ENCODE peak calls at places on chromosomes 4 and X, in seven cellular contexts. F is endothelial cell of umbilical vein, Z is body of pancreas, I is tibial artery, N is transverse colon, X is heart right ventricle, U is H9. Y is an unnamed sample.

GRCh38 chr4:92163348-92163747 is 140.4 kb upstream of the GRID2 start:
- DNase-seq in U (no peak), Z (no peak), I (no peak), N (no peak), F (peak; percentile 27), X (no peak), Y (no peak)

GRCh38 chrX:110442631-110443030 is 84.0 kb downstream of the RTL9 start:
- DNase-seq in Z (peak; percentile 36), F (peak; percentile 1), X (no peak), I (no peak), N (no peak), U (peak; percentile 71), Y (no peak)

GRCh38 chr4:73508651-73509050 is 27.1 kb downstream of the AFM start:
- DNase-seq in U (no peak), N (peak; percentile 50), I (no peak), X (no peak), F (no peak), Z (no peak), Y (no peak)

GRCh38 chr4:39689970-39690369 is 8.0 kb upstream of the UBE2K start:
- DNase-seq in F (no peak), N (no peak), Z (no peak), U (no peak), I (no peak), X (no peak), Y (no peak)

GRCh38 chr4:33882246-33882990 is 2361.9 kb downstream of the ARAP2 start:
- DNase-seq in U (no peak), N (no peak), F (no peak), Z (no peak), I (no peak), X (no peak), Y (no peak)

GRCh38 chrX:153416781-153417180 is 5.5 kb downstream of the ZFP92 start:
- DNase-seq in Z (no peak), N (no peak), F (no peak), U (no peak), I (no peak), X (no peak), Y (no peak)

GRCh38 chrX:35726176-35726575 is 72.0 kb upstream of the MAGEB16 start:
- DNase-seq in U (no peak), F (peak; percentile 3), I (no peak), N (no peak), X (no peak), Z (no peak), Y (no peak)

GRCh38 chr4:158786155-158786581 is 17.3 kb downstream of the FNIP2 start:
- DNase-seq in I (no peak), U (no peak), X (no peak), N (no peak), F (peak; percentile 82), Z (no peak), Y (no peak)

GRCh38 chr4:24010573-24010972 is 120.7 kb upstream of the PPARGC1A start:
- DNase-seq in X (no peak), U (no peak), N (no peak), Z (no peak), I (no peak), F (no peak), Y (no peak)

GRCh38 chr4:140372607-140373327 is 679 bp upstream of the SCOC start:
- DNase-seq in Z (no peak), X (no peak), N (peak; percentile 22), F (no peak), U (no peak), I (no peak), Y (no peak)

GRCh38 chr4:135244605-135245146 is 1043.1 kb upstream of the PABPC4L start:
- DNase-seq in X (no peak), N (no peak), Z (no peak), I (no peak), U (no peak), F (no peak), Y (no peak)

GRCh38 chr4:81757706-81758105 is 286.0 kb upstream of the RASGEF1B start:
- DNase-seq in X (no peak), F (no peak), Z (no peak), N (no peak), I (no peak), U (no peak), Y (no peak)

GRCh38 chr4:7107166-7107905 is 39.5 kb upstream of the GRPEL1 start:
- DNase-seq in X (no peak), I (no peak), U (no peak), N (no peak), F (no peak), Z (no peak), Y (no peak)

GRCh38 chr4:131382839-131383238 is 1766.3 kb upstream of the PCDH10 start:
- DNase-seq in X (no peak), I (no peak), F (no peak), N (no peak), Z (no peak), U (no peak), Y (no peak)

GRCh38 chr4:112147697-112148096 is 2.4 kb downstream of the FAM241A start:
- DNase-seq in U (no peak), F (peak; percentile 67), Z (no peak), I (no peak), X (no peak), N (no peak), Y (no peak)

GRCh38 chr4:185255868-185256267 is 46.5 kb downstream of the SNX25 start:
- DNase-seq in Z (no peak), N (no peak), X (no peak), U (no peak), F (no peak), I (no peak), Y (no peak)

GRCh38 chr4:158873795-158874359 is 105.1 kb downstream of the FNIP2 start:
- DNase-seq in N (no peak), Z (no peak), I (no peak), X (no peak), U (no peak), F (peak; percentile 81), Y (no peak)

GRCh38 chr4:83751336-83751949 is 215.5 kb downstream of the GPAT3 start:
- DNase-seq in F (no peak), I (no peak), N (no peak), U (no peak), Z (no peak), X (no peak), Y (no peak)

GRCh38 chr4:128635939-128636551 is 173.5 kb upstream of the JADE1 start:
- DNase-seq in X (no peak), Z (no peak), U (no peak), N (no peak), F (no peak), I (no peak), Y (no peak)

GRCh38 chrX:68490644-68491043 is 8.2 kb upstream of the YIPF6 start:
- DNase-seq in F (peak; percentile 43), U (no peak), I (no peak), X (no peak), N (no peak), Z (no peak), Y (no peak)

GRCh38 chr4:122728781-122729330 is 3.6 kb upstream of the BBS12 start:
- DNase-seq in X (no peak), Z (no peak), F (no peak), U (no peak), N (no peak), I (no peak), Y (no peak)

GRCh38 chr4:81715335-81715734 is 243.6 kb upstream of the RASGEF1B start:
- DNase-seq in F (no peak), X (no peak), N (no peak), I (no peak), U (peak; percentile 38), Z (no peak), Y (no peak)

GRCh38 chr4:169885893-169886292 is 128.1 kb upstream of the HPF1 start:
- DNase-seq in Z (no peak), U (no peak), F (no peak), N (no peak), I (no peak), X (no peak), Y (no peak)

GRCh38 chr4:7323872-7324650 is 110.7 kb downstream of the PSAPL1 start:
- DNase-seq in Z (no peak), I (peak; percentile 60), N (no peak), F (no peak), U (no peak), X (no peak), Y (no peak)

GRCh38 chrX:140672840-140673731 is 36.5 kb upstream of the LINC00632 start:
- DNase-seq in I (no peak), X (no peak), Z (no peak), F (no peak), U (no peak), N (no peak), Y (no peak)

DNA sequence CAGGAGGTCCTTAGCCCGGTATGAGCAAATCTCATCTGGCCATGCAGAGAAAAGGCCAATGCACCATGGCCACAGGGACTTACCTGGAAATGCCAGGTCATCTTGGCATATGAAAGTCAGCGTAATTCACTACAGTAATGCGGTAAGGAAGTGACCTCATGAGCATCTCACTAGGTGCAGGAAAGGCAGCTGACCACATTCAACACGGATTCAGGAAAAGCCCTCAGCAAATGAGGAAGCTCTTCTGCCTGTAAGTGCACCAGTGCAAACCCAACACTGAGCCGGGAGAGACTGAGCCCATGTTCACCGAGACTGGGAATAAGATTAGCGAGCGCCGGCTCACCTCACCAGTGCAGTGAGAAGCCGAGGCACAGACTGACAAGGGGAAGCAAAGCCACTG is 23.7 kb downstream of the LRPAP1 start:
- DNase-seq in N (no peak), F (no peak), I (no peak), X (no peak), U (no peak), Z (no peak), Y (no peak)
- H3K27ac ChIP-seq in N (no peak overlapping the region), F (no peak overlapping the region), I (no peak overlapping the region), X (no peak overlapping the region), U (no peak overlapping the region), Z (no peak overlapping the region), Y (no peak overlapping the region)

GRCh38 chr4:4477391-4477790 is 64.5 kb downstream of the STX18 start:
- DNase-seq in U (no peak), N (no peak), F (peak; percentile 5), I (no peak), X (no peak), Z (no peak), Y (no peak)
- H3K27ac ChIP-seq in U (no peak overlapping the region), N (no peak overlapping the region), F (no peak overlapping the region), I (no peak overlapping the region), X (no peak overlapping the region), Z (no peak overlapping the region), Y (no peak overlapping the region)

DNA sequence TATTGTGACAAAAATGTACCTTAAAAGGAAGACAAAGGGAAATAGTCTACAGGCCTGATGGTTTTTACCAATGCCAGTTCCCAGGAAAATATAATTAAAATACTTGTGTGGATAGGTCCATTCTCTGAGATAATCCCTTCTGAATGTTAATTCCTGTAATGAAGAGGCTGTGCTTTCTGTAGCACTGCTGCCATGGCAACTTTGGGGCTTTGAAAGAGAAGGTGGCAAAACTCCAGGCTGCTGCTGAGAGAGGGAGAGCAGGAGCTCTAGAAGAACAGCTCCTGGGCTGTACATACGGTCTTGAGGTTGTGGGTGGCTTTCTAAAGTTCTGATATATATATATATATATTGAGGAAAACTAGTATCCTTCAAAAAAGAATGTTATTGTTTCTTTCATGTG is 125.4 kb downstream of the PDLIM5 start:
- DNase-seq in Z (peak; percentile 22), F (peak; percentile 70), N (peak; percentile 15), U (peak; percentile 55), I (peak; percentile 71), X (no peak), Y (no peak)
- H3K27ac ChIP-seq in Z (no peak overlapping the region), F (peak overlapping the region; percentile 24), N (no peak overlapping the region), U (no peak overlapping the region), I (no peak overlapping the region), X (no peak overlapping the region), Y (peak overlapping the region; percentile 13)

DNA sequence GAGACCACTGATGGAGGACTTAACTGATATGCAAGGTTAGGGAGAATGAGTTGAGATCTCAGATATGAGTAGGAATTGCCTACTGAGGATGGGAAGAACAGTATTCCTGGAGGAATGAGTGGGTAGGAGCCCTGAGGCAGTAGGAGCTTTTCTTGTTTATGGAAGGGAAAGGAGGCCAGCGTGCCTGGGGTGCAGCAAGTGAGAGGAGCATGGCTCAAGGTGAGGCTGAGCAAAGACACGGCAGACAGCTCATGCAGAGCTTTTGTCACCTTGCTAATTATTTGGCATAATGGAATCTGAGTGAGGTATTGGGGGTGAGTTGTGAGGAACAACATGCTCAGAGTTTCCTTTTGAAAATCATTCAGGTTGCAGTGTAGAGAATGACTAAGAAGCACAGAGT is 65.3 kb upstream of the IBSP start:
- DNase-seq in X (no peak), U (no peak), F (no peak), Z (no peak), N (no peak), I (no peak), Y (no peak)
- H3K27ac ChIP-seq in X (no peak overlapping the region), U (no peak overlapping the region), F (no peak overlapping the region), Z (no peak overlapping the region), N (no peak overlapping the region), I (no peak overlapping the region), Y (no peak overlapping the region)